ENCODE peak calls at places on chromosome X, in four cellular contexts. One of them, this sample, is unnamed.

GRCh38 chrX:13647709-13648212 is 5.2 kb upstream of the TCEANC start:
- DNase-seq in iris pigment epithelial cell: peak
- DNase-seq in CD4-positive, alpha-beta memory T cell: peak
- DNase-seq in A172: peak
- DNase-seq in this sample: peak

GRCh38 chrX:123570011-123570590 is 162.8 kb downstream of the THOC2 start:
- DNase-seq in iris pigment epithelial cell: no peak
- DNase-seq in CD4-positive, alpha-beta memory T cell: no peak
- DNase-seq in A172: no peak
- DNase-seq in this sample: peak

GRCh38 chrX:133921764-133922389 is 63.5 kb downstream of the GPC3 start:
- DNase-seq in CD4-positive, alpha-beta memory T cell: peak
- DNase-seq in iris pigment epithelial cell: peak
- DNase-seq in A172: peak
- DNase-seq in this sample: peak

GRCh38 chrX:51336584-51336983 is 4.0 kb downstream of the NUDT10 start:
- DNase-seq in A172: peak
- DNase-seq in CD4-positive, alpha-beta memory T cell: peak
- DNase-seq in iris pigment epithelial cell: peak
- DNase-seq in this sample: peak

GRCh38 chrX:40012800-40013682 is 84.7 kb downstream of the BCOR start:
- DNase-seq in A172: no peak
- DNase-seq in iris pigment epithelial cell: peak
- DNase-seq in CD4-positive, alpha-beta memory T cell: no peak
- DNase-seq in this sample: peak

GRCh38 chrX:48939417-48940228 is 17.8 kb downstream of the OTUD5 start:
- DNase-seq in A172: no peak
- DNase-seq in CD4-positive, alpha-beta memory T cell: peak
- DNase-seq in iris pigment epithelial cell: no peak
- DNase-seq in this sample: no peak

GRCh38 chrX:13470680-13470967 is 98.8 kb upstream of the EGFL6 start:
- DNase-seq in A172: no peak
- DNase-seq in iris pigment epithelial cell: no peak
- DNase-seq in CD4-positive, alpha-beta memory T cell: no peak
- DNase-seq in this sample: no peak

GRCh38 chrX:40513012-40513411 is 67.8 kb upstream of the ATP6AP2 start:
- DNase-seq in A172: no peak
- DNase-seq in CD4-positive, alpha-beta memory T cell: no peak
- DNase-seq in iris pigment epithelial cell: no peak
- DNase-seq in this sample: no peak

GRCh38 chrX:56790778-56791177 is 61.7 kb downstream of the NBDY start:
- DNase-seq in A172: no peak
- DNase-seq in CD4-positive, alpha-beta memory T cell: no peak
- DNase-seq in iris pigment epithelial cell: no peak
- DNase-seq in this sample: no peak

GRCh38 chrX:70476934-70477733 is 32.5 kb downstream of the DLG3 start:
- DNase-seq in iris pigment epithelial cell: peak
- DNase-seq in A172: peak
- DNase-seq in CD4-positive, alpha-beta memory T cell: no peak
- DNase-seq in this sample: peak

GRCh38 chrX:48971325-48972213 is at the start of gene KCND1:
- DNase-seq in iris pigment epithelial cell: peak
- DNase-seq in A172: peak
- DNase-seq in CD4-positive, alpha-beta memory T cell: no peak
- DNase-seq in this sample: peak

GRCh38 chrX:1393871-1394615 is 2.1 kb upstream of the SLC25A6 start:
- DNase-seq in iris pigment epithelial cell: no peak
- DNase-seq in CD4-positive, alpha-beta memory T cell: no peak
- DNase-seq in A172: no peak
- DNase-seq in this sample: no peak

GRCh38 chrX:104659037-104659744 is 93.2 kb downstream of the IL1RAPL2 start:
- DNase-seq in A172: no peak
- DNase-seq in iris pigment epithelial cell: peak
- DNase-seq in CD4-positive, alpha-beta memory T cell: no peak
- DNase-seq in this sample: peak

GRCh38 chrX:123336666-123337065 is 152.6 kb downstream of the GRIA3 start:
- DNase-seq in iris pigment epithelial cell: no peak
- DNase-seq in CD4-positive, alpha-beta memory T cell: no peak
- DNase-seq in A172: peak
- DNase-seq in this sample: no peak

GRCh38 chrX:96432647-96433046 is 252.0 kb upstream of the DIAPH2 start:
- DNase-seq in iris pigment epithelial cell: peak
- DNase-seq in A172: no peak
- DNase-seq in CD4-positive, alpha-beta memory T cell: no peak
- DNase-seq in this sample: no peak

GRCh38 chrX:78496483-78496882 is 162.6 kb downstream of the RTL3 start:
- DNase-seq in iris pigment epithelial cell: no peak
- DNase-seq in CD4-positive, alpha-beta memory T cell: no peak
- DNase-seq in A172: no peak
- DNase-seq in this sample: peak

GRCh38 chrX:133229361-133229760 is 11.2 kb upstream of the TFDP3 start:
- DNase-seq in CD4-positive, alpha-beta memory T cell: no peak
- DNase-seq in iris pigment epithelial cell: peak
- DNase-seq in A172: peak
- DNase-seq in this sample: peak

GRCh38 chrX:29690061-29690460 is 525.3 kb upstream of the MAGEB2 start:
- DNase-seq in iris pigment epithelial cell: peak
- DNase-seq in CD4-positive, alpha-beta memory T cell: no peak
- DNase-seq in A172: peak
- DNase-seq in this sample: peak

GRCh38 chrX:82127228-82128123 is 925.6 kb downstream of the SH3BGRL start:
- DNase-seq in iris pigment epithelial cell: no peak
- DNase-seq in A172: no peak
- DNase-seq in CD4-positive, alpha-beta memory T cell: peak
- DNase-seq in this sample: no peak

GRCh38 chrX:71652405-71652804 is 14.9 kb upstream of the LOC101059915 start:
- DNase-seq in CD4-positive, alpha-beta memory T cell: peak
- DNase-seq in A172: peak
- DNase-seq in iris pigment epithelial cell: peak
- DNase-seq in this sample: peak

GRCh38 chrX:47060708-47061107 is 17.5 kb upstream of the RGN start:
- DNase-seq in CD4-positive, alpha-beta memory T cell: no peak
- DNase-seq in iris pigment epithelial cell: no peak
- DNase-seq in A172: no peak
- DNase-seq in this sample: peak

GRCh38 chrX:123884809-123885408 is 25.1 kb downstream of the XIAP start:
- DNase-seq in CD4-positive, alpha-beta memory T cell: peak
- DNase-seq in iris pigment epithelial cell: peak
- DNase-seq in A172: peak
- DNase-seq in this sample: peak

GRCh38 chrX:24097741-24098140 is 43.0 kb downstream of the EIF2S3 start:
- DNase-seq in A172: no peak
- DNase-seq in CD4-positive, alpha-beta memory T cell: no peak
- DNase-seq in iris pigment epithelial cell: peak
- DNase-seq in this sample: no peak

GRCh38 chrX:130171446-130172126 is at the start of gene RAB33A:
- DNase-seq in iris pigment epithelial cell: peak
- DNase-seq in CD4-positive, alpha-beta memory T cell: peak
- DNase-seq in A172: no peak
- DNase-seq in this sample: peak

GRCh38 chrX:14946721-14947120 is 73.5 kb downstream of the MOSPD2 start:
- DNase-seq in A172: no peak
- DNase-seq in iris pigment epithelial cell: no peak
- DNase-seq in CD4-positive, alpha-beta memory T cell: no peak
- DNase-seq in this sample: no peak

GRCh38 chrX:23478561-23478960 is 143.9 kb downstream of the PTCHD1 start:
- DNase-seq in A172: no peak
- DNase-seq in iris pigment epithelial cell: no peak
- DNase-seq in CD4-positive, alpha-beta memory T cell: no peak
- DNase-seq in this sample: no peak

GRCh38 chrX:40192196-40192595 is 94.4 kb upstream of the BCOR start:
- DNase-seq in CD4-positive, alpha-beta memory T cell: no peak
- DNase-seq in iris pigment epithelial cell: no peak
- DNase-seq in A172: no peak
- DNase-seq in this sample: no peak

GRCh38 chrX:10536744-10537143 is 83.6 kb downstream of the MID1 start:
- DNase-seq in CD4-positive, alpha-beta memory T cell: no peak
- DNase-seq in iris pigment epithelial cell: no peak
- DNase-seq in A172: no peak
- DNase-seq in this sample: no peak

GRCh38 chrX:281166-281999 is at the start of gene PLCXD1:
- DNase-seq in A172: peak
- DNase-seq in iris pigment epithelial cell: peak
- DNase-seq in CD4-positive, alpha-beta memory T cell: no peak
- DNase-seq in this sample: peak

GRCh38 chrX:21374163-21374993 is at the start of gene CNKSR2:
- DNase-seq in iris pigment epithelial cell: peak
- DNase-seq in A172: no peak
- DNase-seq in CD4-positive, alpha-beta memory T cell: peak
- DNase-seq in this sample: peak

GRCh38 chrX:153561337-153561736 is 37.6 kb downstream of the CCNQ start:
- DNase-seq in iris pigment epithelial cell: no peak
- DNase-seq in A172: no peak
- DNase-seq in CD4-positive, alpha-beta memory T cell: no peak
- DNase-seq in this sample: no peak

GRCh38 chrX:72245461-72246089 is 6.7 kb upstream of the ERCC6L start:
- DNase-seq in CD4-positive, alpha-beta memory T cell: peak
- DNase-seq in A172: peak
- DNase-seq in iris pigment epithelial cell: peak
- DNase-seq in this sample: peak

This sample was measured in epithelial cell of esophagus.